ENCODE peak calls at places on chromosomes 16 and 17, in four cellular contexts. One of them, this sample, is unnamed.

GRCh38 chr16:47162670-47163420 is 19.1 kb upstream of the NETO2 start:
- DNase-seq in A549: no peak
- DNase-seq in activated CD4-positive, alpha-beta T cell treated with anti-CD3 and anti-CD28 coated beads for 36 hours: no peak
- DNase-seq in AG09319: no peak
- DNase-seq in this sample: no peak

GRCh38 chr17:9456265-9456664 is 119.4 kb downstream of the STX8 start:
- DNase-seq in A549: no peak
- DNase-seq in activated CD4-positive, alpha-beta T cell treated with anti-CD3 and anti-CD28 coated beads for 36 hours: no peak
- DNase-seq in AG09319: no peak
- DNase-seq in this sample: no peak

GRCh38 chr16:59527206-59527997 is 793.3 kb upstream of the GOT2 start:
- DNase-seq in A549: peak; percentile 15
- DNase-seq in activated CD4-positive, alpha-beta T cell treated with anti-CD3 and anti-CD28 coated beads for 36 hours: no peak
- DNase-seq in AG09319: peak; percentile 29
- DNase-seq in this sample: no peak

GRCh38 chr16:78742501-78743283 is 643.2 kb downstream of the WWOX start:
- DNase-seq in A549: no peak
- DNase-seq in activated CD4-positive, alpha-beta T cell treated with anti-CD3 and anti-CD28 coated beads for 36 hours: peak; percentile 89
- DNase-seq in AG09319: no peak
- DNase-seq in this sample: peak; percentile 94

GRCh38 chr16:4367393-4367856 is 4.2 kb upstream of the VASN start:
- DNase-seq in A549: no peak
- DNase-seq in activated CD4-positive, alpha-beta T cell treated with anti-CD3 and anti-CD28 coated beads for 36 hours: no peak
- DNase-seq in AG09319: no peak
- DNase-seq in this sample: no peak

GRCh38 chr17:51487947-51488346 is 227.6 kb downstream of the UTP18 start:
- DNase-seq in A549: no peak
- DNase-seq in activated CD4-positive, alpha-beta T cell treated with anti-CD3 and anti-CD28 coated beads for 36 hours: peak; percentile 64
- DNase-seq in AG09319: no peak
- DNase-seq in this sample: peak; percentile 45

GRCh38 chr17:73126716-73127473 is 34.4 kb upstream of the SLC39A11 start:
- DNase-seq in A549: no peak
- DNase-seq in activated CD4-positive, alpha-beta T cell treated with anti-CD3 and anti-CD28 coated beads for 36 hours: no peak
- DNase-seq in AG09319: no peak
- DNase-seq in this sample: no peak

GRCh38 chr17:4110152-4110551 is 32.7 kb downstream of the ZZEF1 start:
- DNase-seq in A549: peak; percentile 23
- DNase-seq in activated CD4-positive, alpha-beta T cell treated with anti-CD3 and anti-CD28 coated beads for 36 hours: no peak
- DNase-seq in AG09319: no peak
- DNase-seq in this sample: no peak

GRCh38 chr16:12729448-12729847 is 74.2 kb downstream of the CPPED1 start:
- DNase-seq in A549: no peak
- DNase-seq in activated CD4-positive, alpha-beta T cell treated with anti-CD3 and anti-CD28 coated beads for 36 hours: no peak
- DNase-seq in AG09319: peak; percentile 24
- DNase-seq in this sample: no peak

GRCh38 chr17:29084476-29085148 is 41.7 kb downstream of the PIPOX start:
- DNase-seq in A549: no peak
- DNase-seq in activated CD4-positive, alpha-beta T cell treated with anti-CD3 and anti-CD28 coated beads for 36 hours: no peak
- DNase-seq in AG09319: no peak
- DNase-seq in this sample: no peak

GRCh38 chr17:79943354-79944241 is 92.1 kb downstream of the TBC1D16 start:
- DNase-seq in A549: no peak
- DNase-seq in activated CD4-positive, alpha-beta T cell treated with anti-CD3 and anti-CD28 coated beads for 36 hours: no peak
- DNase-seq in AG09319: no peak
- DNase-seq in this sample: no peak

GRCh38 chr17:37743612-37743874 is 1.3 kb downstream of the HNF1B start:
- DNase-seq in A549: peak; percentile 91
- DNase-seq in activated CD4-positive, alpha-beta T cell treated with anti-CD3 and anti-CD28 coated beads for 36 hours: peak; percentile 9
- DNase-seq in AG09319: no peak
- DNase-seq in this sample: peak; percentile 9

GRCh38 chr16:86584071-86584685 is 5.8 kb downstream of the FOXL1 start:
- DNase-seq in A549: no peak
- DNase-seq in activated CD4-positive, alpha-beta T cell treated with anti-CD3 and anti-CD28 coated beads for 36 hours: no peak
- DNase-seq in AG09319: no peak
- DNase-seq in this sample: no peak

GRCh38 chr16:85627835-85628556 is 14.9 kb downstream of the GSE1 start:
- DNase-seq in A549: no peak
- DNase-seq in activated CD4-positive, alpha-beta T cell treated with anti-CD3 and anti-CD28 coated beads for 36 hours: no peak
- DNase-seq in AG09319: no peak
- DNase-seq in this sample: no peak

GRCh38 chr17:18314059-18314730 is 599 bp downstream of the TOP3A start:
- DNase-seq in A549: no peak
- DNase-seq in activated CD4-positive, alpha-beta T cell treated with anti-CD3 and anti-CD28 coated beads for 36 hours: peak; percentile 22
- DNase-seq in AG09319: no peak
- DNase-seq in this sample: peak; percentile 18

GRCh38 chr17:64788286-64789060 is 126.4 kb upstream of the SMURF2 start:
- DNase-seq in A549: no peak
- DNase-seq in activated CD4-positive, alpha-beta T cell treated with anti-CD3 and anti-CD28 coated beads for 36 hours: no peak
- DNase-seq in AG09319: no peak
- DNase-seq in this sample: no peak

GRCh38 chr17:31492880-31493655 is 101.6 kb downstream of the RAB11FIP4 start:
- DNase-seq in A549: no peak
- DNase-seq in activated CD4-positive, alpha-beta T cell treated with anti-CD3 and anti-CD28 coated beads for 36 hours: peak; percentile 91
- DNase-seq in AG09319: no peak
- DNase-seq in this sample: peak; percentile 90

GRCh38 chr17:8142887-8143580 is 9.2 kb downstream of the PER1 start:
- DNase-seq in A549: no peak
- DNase-seq in activated CD4-positive, alpha-beta T cell treated with anti-CD3 and anti-CD28 coated beads for 36 hours: no peak
- DNase-seq in AG09319: no peak
- DNase-seq in this sample: no peak

GRCh38 chr17:38881600-38882191 is 11.8 kb downstream of the LASP1 start:
- DNase-seq in A549: no peak
- DNase-seq in activated CD4-positive, alpha-beta T cell treated with anti-CD3 and anti-CD28 coated beads for 36 hours: peak; percentile 74
- DNase-seq in AG09319: no peak
- DNase-seq in this sample: peak; percentile 69

GRCh38 chr16:46673320-46674013 is 15.5 kb downstream of the VPS35 start:
- DNase-seq in A549: peak; percentile 74
- DNase-seq in activated CD4-positive, alpha-beta T cell treated with anti-CD3 and anti-CD28 coated beads for 36 hours: peak; percentile 67
- DNase-seq in AG09319: no peak
- DNase-seq in this sample: peak; percentile 61

GRCh38 chr16:81469710-81470481 is 25.3 kb downstream of the CMIP start:
- DNase-seq in A549: no peak
- DNase-seq in activated CD4-positive, alpha-beta T cell treated with anti-CD3 and anti-CD28 coated beads for 36 hours: peak; percentile 50
- DNase-seq in AG09319: no peak
- DNase-seq in this sample: peak; percentile 46

GRCh38 chr17:81651692-81652091 is 4.7 kb downstream of the PDE6G start:
- DNase-seq in A549: peak; percentile 92
- DNase-seq in activated CD4-positive, alpha-beta T cell treated with anti-CD3 and anti-CD28 coated beads for 36 hours: no peak
- DNase-seq in AG09319: peak; percentile 39
- DNase-seq in this sample: no peak

GRCh38 chr17:32876414-32877163 is at the start of gene MYO1D:
- DNase-seq in A549: peak; percentile 35
- DNase-seq in activated CD4-positive, alpha-beta T cell treated with anti-CD3 and anti-CD28 coated beads for 36 hours: peak; percentile 85
- DNase-seq in AG09319: no peak
- DNase-seq in this sample: peak; percentile 88

GRCh38 chr17:76527430-76528111 is 9.9 kb downstream of the CYGB start:
- DNase-seq in A549: no peak
- DNase-seq in activated CD4-positive, alpha-beta T cell treated with anti-CD3 and anti-CD28 coated beads for 36 hours: peak; percentile 52
- DNase-seq in AG09319: no peak
- DNase-seq in this sample: peak; percentile 42

GRCh38 chr17:77361986-77362620 is 221.3 kb downstream of the SEC14L1 start:
- DNase-seq in A549: no peak
- DNase-seq in activated CD4-positive, alpha-beta T cell treated with anti-CD3 and anti-CD28 coated beads for 36 hours: no peak
- DNase-seq in AG09319: no peak
- DNase-seq in this sample: no peak

GRCh38 chr17:35900280-35900679 is 20.1 kb upstream of the CCL5 start:
- DNase-seq in A549: no peak
- DNase-seq in activated CD4-positive, alpha-beta T cell treated with anti-CD3 and anti-CD28 coated beads for 36 hours: peak; percentile 14
- DNase-seq in AG09319: no peak
- DNase-seq in this sample: no peak

GRCh38 chr17:7889166-7889584 is 586 bp downstream of the CHD3 start:
- DNase-seq in A549: peak; percentile 98
- DNase-seq in activated CD4-positive, alpha-beta T cell treated with anti-CD3 and anti-CD28 coated beads for 36 hours: peak; percentile 71
- DNase-seq in AG09319: peak; percentile 91
- DNase-seq in this sample: peak; percentile 68

This sample was measured in activated CD4-positive, alpha-beta memory T cell treated with anti-CD3 and anti-CD28 coated beads for 36 hours.